ENCODE peak calls at places on chromosomes 4 and X, in four cellular contexts. C is HEK293T; T is Ammon's horn; L is activated CD8-positive, alpha-beta T cell treated with anti-CD3 and anti-CD28 coated beads, Interleukin-2, amount 10 ng/mL, durations not matched to agents 7 days and 5 days. D is an unnamed sample.

GRCh38 chr4:4840351-4840750 is 19.1 kb upstream of the MSX1 start:
- DNase-seq in C (no peak), T (no peak), L (no peak), D (no peak)

GRCh38 chr4:64724689-64725088 is 315.4 kb upstream of the TECRL start:
- DNase-seq in T (no peak), C (no peak), L (no peak), D (no peak)

GRCh38 chr4:95835672-95836071 is 4.2 kb upstream of the PDHA2 start:
- DNase-seq in C (peak), L (no peak), T (peak), D (peak)

GRCh38 chrX:40102393-40103381 is 4.9 kb upstream of the BCOR start:
- DNase-seq in T (no peak), L (no peak), C (no peak), D (no peak)

GRCh38 chr4:113603926-113604325 is 157.6 kb downstream of the CAMK2D start:
- DNase-seq in T (no peak), C (no peak), L (no peak), D (no peak)

GRCh38 chrX:153516055-153516454 is 1.4 kb upstream of the ATP2B3 start:
- DNase-seq in C (no peak), T (no peak), L (no peak), D (no peak)

GRCh38 chrX:53440101-53440500 is 5.9 kb upstream of the HSD17B10 start:
- DNase-seq in C (no peak), L (no peak), T (no peak), D (no peak)

GRCh38 chr4:22237846-22238513 is 277.9 kb downstream of the ADGRA3 start:
- DNase-seq in L (no peak), C (no peak), T (peak), D (no peak)

GRCh38 chrX:10549280-10549679 is 71.1 kb downstream of the MID1 start:
- DNase-seq in L (no peak), C (no peak), T (no peak), D (no peak)